ENCODE peak calls at places on chromosomes 7 and 10, in seven cellular contexts. H, D, B, G, Y, P and W are unnamed samples.
A peak's percentile ranks its signal among the peaks of the same experiment; 100 is the strongest.

GRCh38 chr7:100465299-100465698 is 1.2 kb upstream of the SPACDR start:
- DNase-seq in P (no peak), D (no peak), Y (peak; percentile 53), B (no peak), G (no peak), H (no peak), W (no peak)

GRCh38 chr10:13496164-13496563 is 32.6 kb downstream of the BEND7 start:
- DNase-seq in D (no peak), Y (no peak), P (no peak), H (no peak), B (no peak), G (no peak), W (no peak)

GRCh38 chr7:48139461-48139860 is 31.8 kb upstream of the ABCA13 start:
- DNase-seq in D (no peak), G (no peak), P (peak; percentile 18), B (peak; percentile 11), H (no peak), Y (peak; percentile 55), W (no peak)

GRCh38 chr7:131546126-131546525 is 10.3 kb downstream of the PODXL start:
- DNase-seq in G (no peak), Y (peak; percentile 25), D (no peak), B (no peak), H (no peak), P (no peak), W (no peak)

GRCh38 chr10:72088879-72089585 is 681 bp upstream of the SPOCK2 start:
- DNase-seq in Y (no peak), H (peak; percentile 18), P (no peak), D (no peak), G (peak; percentile 43), B (no peak), W (no peak)

GRCh38 chr7:1289681-1290261 is 57.1 kb downstream of the UNCX start:
- DNase-seq in B (no peak), D (no peak), Y (no peak), P (no peak), H (peak; percentile 20), G (no peak), W (no peak)

GRCh38 chr7:22016547-22016946 is 70.8 kb upstream of the CDCA7L start:
- DNase-seq in B (no peak), G (no peak), D (no peak), Y (no peak), P (no peak), H (no peak), W (peak; percentile 26)

GRCh38 chr7:5661941-5662340 is 119.5 kb downstream of the RNF216 start:
- DNase-seq in Y (no peak), G (no peak), B (no peak), P (peak; percentile 98), H (no peak), D (no peak), W (no peak)

GRCh38 chr7:88522771-88523316 is 216.2 kb upstream of the STEAP4 start:
- DNase-seq in Y (no peak), P (no peak), B (no peak), H (no peak), D (no peak), G (no peak), W (no peak)

GRCh38 chr7:15508258-15508657 is 53.6 kb downstream of the AGMO start:
- DNase-seq in D (no peak), H (no peak), B (no peak), G (no peak), Y (peak; percentile 58), P (peak; percentile 63), W (no peak)

GRCh38 chr7:155336812-155337602 is 39.3 kb downstream of the INSIG1 start:
- DNase-seq in Y (no peak), G (no peak), H (no peak), D (no peak), P (no peak), B (no peak), W (no peak)

GRCh38 chr10:121335386-121335925 is 262.8 kb downstream of the FGFR2 start:
- DNase-seq in H (no peak), P (no peak), Y (no peak), D (no peak), G (no peak), B (no peak), W (no peak)